ENCODE peak calls at places on chromosomes 5 and 9, in four cellular contexts. K is fibroblast of lung, M is uterus, U is choroid plexus epithelial cell. F is an unnamed sample.

GRCh38 chr5:151770383-151771258 is 1.1 kb upstream of the G3BP1 start:
- DNase-seq in U (peak), K (peak), M (peak), F (peak)

GRCh38 chr5:33933723-33934544 is 2.3 kb upstream of the RXFP3 start:
- DNase-seq in M (no peak), U (peak), K (peak), F (no peak)

GRCh38 chr5:52868417-52868816 is 80.7 kb downstream of the ITGA1 start:
- DNase-seq in U (no peak), M (no peak), K (no peak), F (no peak)

GRCh38 chr9:130780865-130781504 is 54.1 kb upstream of the ABL1 start:
- DNase-seq in K (peak), U (peak), M (peak), F (peak)

GRCh38 chr5:107771926-107772325 is 101.2 kb upstream of the EFNA5 start:
- DNase-seq in K (no peak), U (no peak), M (no peak), F (no peak)

GRCh38 chr9:80387828-80388227 is 816.1 kb downstream of the TLE4 start:
- DNase-seq in K (no peak), M (no peak), U (no peak), F (no peak)

GRCh38 chr9:86034863-86035734 is 64.3 kb downstream of the GOLM1 start:
- DNase-seq in U (peak), K (peak), M (peak), F (peak)

GRCh38 chr5:140256726-140257125 is 46.2 kb downstream of the PFDN1 start:
- DNase-seq in U (no peak), M (no peak), K (no peak), F (no peak)

GRCh38 chr9:31996331-31996730 is 388.1 kb upstream of the ACO1 start:
- DNase-seq in K (no peak), M (no peak), U (peak), F (no peak)
- TF ChIP-seq CTCF in K (no peak), M (no peak), U (no peak), F (no peak)

GRCh38 chr9:109238125-109238524 is 71.1 kb upstream of the FRRS1L start:
- DNase-seq in M (no peak), K (no peak), U (no peak), F (peak)
- H3K4me3 ChIP-seq in M (no peak), K (no peak), U (no peak), F (no peak)

GRCh38 chr5:139043127-139043905 is 154.9 kb downstream of the SIL1 start:
- DNase-seq in U (no peak), K (peak), M (no peak), F (no peak)

GRCh38 chr5:139037732-139038131 is 160.4 kb downstream of the SIL1 start:
- DNase-seq in U (no peak), K (no peak), M (no peak), F (no peak)

DNA sequence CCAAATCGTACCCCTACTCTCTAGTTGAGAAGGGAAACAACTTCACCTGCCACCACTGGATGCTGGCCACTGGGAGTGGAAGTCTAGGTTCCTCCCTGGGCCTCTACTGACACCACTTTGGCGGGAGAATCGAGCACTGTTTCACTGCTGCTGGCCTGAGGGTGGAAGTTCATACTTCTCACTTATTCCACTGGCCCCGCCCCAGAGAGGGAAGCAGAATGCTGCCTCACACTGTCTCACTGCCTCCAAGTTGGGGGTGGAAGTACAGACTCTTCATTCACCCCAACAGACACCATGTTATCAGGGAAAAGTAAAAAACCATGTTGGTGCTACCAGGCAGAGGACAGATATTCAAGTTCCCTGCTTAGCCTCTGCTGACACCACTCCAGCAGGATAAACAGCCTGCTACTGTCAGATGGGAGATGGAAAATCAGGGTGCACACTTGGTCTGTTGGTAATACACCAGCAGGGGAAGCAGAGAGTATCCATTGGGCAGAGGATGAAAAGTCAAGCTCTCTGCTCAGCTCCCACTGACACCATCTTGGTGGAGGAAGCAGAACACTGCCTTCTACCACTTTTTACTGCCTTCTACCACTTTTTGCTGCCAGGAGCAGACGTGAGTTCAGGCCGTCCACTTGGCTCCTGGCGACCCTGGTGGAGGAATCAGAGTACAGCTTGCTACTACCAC is 159.4 kb downstream of the SIL1 start:
- DNase-seq in U (no peak), M (no peak), K (no peak), F (no peak)
- TF ChIP-seq CTCF in U (peak), M (no peak), K (no peak), F (no peak)

GRCh38 chr5:172805736-172806255 is 28.3 kb upstream of the ERGIC1 start:
- DNase-seq in M (no peak), K (no peak), U (no peak), F (no peak)

GRCh38 chr5:172809774-172810173 is 24.3 kb upstream of the ERGIC1 start:
- DNase-seq in K (no peak), M (no peak), U (no peak), F (no peak)

GRCh38 chr5:172805018-172805683 is 28.9 kb upstream of the ERGIC1 start:
- DNase-seq in K (no peak), M (no peak), U (no peak), F (no peak)

GRCh38 chr5:172807766-172808311 is 26.2 kb upstream of the ERGIC1 start:
- DNase-seq in K (no peak), M (no peak), U (no peak), F (no peak)

DNA sequence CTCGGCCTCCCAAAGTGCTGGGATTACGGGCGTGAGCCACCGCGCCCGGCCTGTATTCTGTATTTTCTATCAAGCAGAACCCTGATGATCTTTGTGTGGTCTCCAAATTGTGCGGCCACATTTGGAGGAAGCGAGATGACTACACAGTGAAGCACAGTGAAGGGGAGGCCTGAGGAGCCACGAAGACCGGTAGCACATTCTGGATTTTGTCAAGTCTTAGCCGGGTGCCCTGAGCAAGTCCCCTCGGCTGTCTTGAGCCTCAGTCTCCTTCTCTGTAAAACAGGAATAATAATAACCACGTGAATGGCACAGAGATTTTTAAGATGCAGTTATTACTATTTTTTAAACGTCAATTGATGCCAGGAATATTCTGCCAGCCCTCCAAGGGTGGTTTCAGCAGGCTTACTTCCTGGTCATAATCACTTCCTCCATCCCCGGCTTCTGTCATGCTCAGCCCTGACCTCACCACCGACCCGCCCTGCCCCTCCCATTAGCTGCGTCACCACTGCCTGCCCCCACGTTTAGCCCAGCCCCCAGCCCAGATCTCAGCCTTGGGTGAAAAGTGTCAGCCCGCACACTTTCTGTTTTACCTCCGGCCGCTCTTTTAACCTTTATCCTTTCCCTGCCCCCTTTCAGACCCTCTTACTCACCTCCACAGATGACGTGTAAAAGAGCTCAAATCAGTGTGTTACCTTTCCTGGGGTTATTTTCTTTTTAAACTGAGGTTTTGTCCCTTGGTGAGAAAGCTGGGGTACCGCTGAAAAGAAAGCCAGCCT is 27.0 kb upstream of the ERGIC1 start:
- DNase-seq in U (peak), K (peak), M (peak), F (peak)
- H3K4me3 ChIP-seq in U (peak), K (no peak), M (peak), F (no peak)

DNA sequence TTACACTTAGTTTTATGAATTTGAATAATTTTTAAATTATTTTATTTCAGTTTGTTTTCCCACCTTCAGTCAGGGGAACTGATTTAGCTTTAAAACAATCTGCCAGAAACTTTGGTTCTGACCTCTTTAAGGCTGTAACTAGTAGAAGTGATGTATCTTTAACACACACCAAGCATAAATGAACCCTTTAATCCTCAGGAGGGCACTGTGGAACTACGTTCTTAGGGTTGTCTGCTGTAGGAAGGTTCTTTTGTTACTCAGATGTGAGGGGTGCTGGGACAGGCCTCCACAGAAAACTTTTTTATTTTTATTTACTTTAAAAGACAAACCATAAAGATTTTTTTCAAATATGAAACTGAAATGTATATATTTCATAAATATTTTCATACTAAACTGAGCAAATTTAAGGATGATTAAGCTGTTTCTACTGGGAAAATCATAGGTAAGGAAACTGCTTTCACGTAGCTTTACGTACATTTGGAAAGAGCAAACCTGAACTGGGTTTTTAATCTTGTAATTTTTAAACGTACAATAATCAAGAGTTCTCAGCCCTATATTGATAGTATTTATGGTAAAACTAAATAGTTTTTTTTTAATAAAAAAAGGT is 5.3 kb downstream of the KLF4 start:
- DNase-seq in M (peak), U (peak), K (peak), F (peak)
- TF ChIP-seq CTCF in M (peak), U (peak), K (peak), F (peak)

F was measured in adrenal gland.